ENCODE peak calls at places on chromosomes 2 and 18, in seven cellular contexts. Y is CD8-positive, alpha-beta T cell; C is Peyer's patch; M is neuronal stem cell; J is heart left ventricle; I is AG04450; B is left ventricle myocardium inferior. H is an unnamed sample.

GRCh38 chr2:223954401-223954800 is 2.9 kb upstream of the MRPL44 start:
- DNase-seq in Y (no peak), C (no peak), M (no peak), J (no peak), I (peak), B (no peak), H (peak)

GRCh38 chr18:6044773-6045172 is 149.5 kb upstream of the TMEM200C start:
- DNase-seq in Y (no peak), C (no peak), M (no peak), J (no peak), I (no peak), B (no peak), H (no peak)

GRCh38 chr2:232871418-232871834 is 1.4 kb downstream of the SNORC start:
- DNase-seq in Y (no peak), C (no peak), M (no peak), J (no peak), I (no peak), B (no peak), H (no peak)

GRCh38 chr2:119248311-119248710 is 24.7 kb downstream of the STEAP3 start:
- DNase-seq in Y (no peak), C (no peak), M (no peak), J (no peak), I (peak), B (no peak), H (peak)

GRCh38 chr18:11366410-11366809 is 217.0 kb upstream of the PIEZO2 start:
- DNase-seq in Y (no peak), C (no peak), M (no peak), J (peak), I (no peak), B (no peak), H (peak)

GRCh38 chr2:115874427-115874826 is 1432.0 kb downstream of the DPP10 start:
- DNase-seq in Y (no peak), C (no peak), M (no peak), J (no peak), I (no peak), B (no peak), H (no peak)

GRCh38 chr18:28984731-28985130 is 807.8 kb upstream of the CDH2 start:
- DNase-seq in Y (no peak), C (no peak), M (no peak), J (no peak), I (no peak), B (no peak), H (peak)

GRCh38 chr2:239204876-239205468 is 195.8 kb downstream of the HDAC4 start:
- DNase-seq in Y (no peak), C (no peak), M (no peak), J (no peak), I (no peak), B (no peak), H (no peak)

GRCh38 chr2:51243892-51244570 is 212.1 kb upstream of the NRXN1 start:
- DNase-seq in Y (no peak), C (no peak), M (no peak), J (no peak), I (no peak), B (no peak), H (no peak)

GRCh38 chr2:208046686-208047085 is 21.4 kb upstream of the PLEKHM3 start:
- DNase-seq in Y (no peak), C (no peak), M (no peak), J (no peak), I (no peak), B (no peak), H (no peak)

GRCh38 chr2:15840173-15840572 is 100.2 kb upstream of the MYCN start:
- DNase-seq in Y (no peak), C (no peak), M (no peak), J (no peak), I (no peak), B (no peak), H (no peak)

GRCh38 chr2:241099246-241099645 is 2.8 kb downstream of the MTERF4 start:
- DNase-seq in Y (no peak), C (no peak), M (no peak), J (no peak), I (no peak), B (no peak), H (no peak)
- H3K4me3 ChIP-seq in Y (no peak), C (no peak), M (no peak), J (no peak), I (no peak), B (no peak), H (no peak)

DNA sequence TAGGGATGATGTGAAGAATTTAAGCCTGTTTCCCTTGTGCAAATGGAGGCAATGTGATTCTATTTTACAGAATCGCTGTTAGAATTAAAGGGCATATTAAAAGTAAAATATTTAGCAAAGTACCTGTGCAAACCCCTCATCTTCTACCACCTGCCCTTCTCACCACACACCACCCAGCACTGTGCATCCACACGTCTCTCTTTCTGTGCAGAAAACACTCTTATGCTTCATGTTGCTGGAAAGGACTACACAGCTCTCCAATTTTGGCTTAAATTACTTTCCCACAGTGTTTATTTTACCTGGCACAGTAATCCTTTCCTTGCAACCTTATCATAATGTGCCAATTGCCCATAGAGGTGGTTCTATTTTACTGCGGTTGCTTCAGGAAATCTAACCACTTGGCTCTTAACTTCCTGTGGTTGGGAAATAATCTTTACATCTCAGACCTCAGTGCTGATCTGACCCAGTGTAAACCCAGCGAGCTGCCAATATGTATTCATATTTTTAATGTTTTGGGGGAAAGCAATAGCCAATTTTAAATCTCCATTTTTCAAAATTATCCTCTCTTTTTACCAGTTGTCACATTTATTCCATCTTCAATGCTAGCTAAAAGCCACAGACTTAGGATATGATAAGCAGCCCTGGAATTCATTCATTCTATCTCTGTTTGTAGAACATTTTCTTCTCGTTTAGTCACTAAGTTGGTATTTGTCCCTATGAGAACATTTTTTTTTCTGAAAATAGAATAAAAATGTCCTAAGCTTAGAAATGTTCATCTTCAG is 250.9 kb downstream of the DSEL start:
- DNase-seq in Y (no peak), C (no peak), M (no peak), J (no peak), I (no peak), B (no peak), H (peak)
- H3K4me3 ChIP-seq in Y (peak), C (no peak), M (no peak), J (no peak), I (no peak), B (no peak), H (no peak)

GRCh38 chr2:25204190-25204838 is 35.9 kb upstream of the POMC start:
- DNase-seq in Y (no peak), C (peak), M (no peak), J (no peak), I (no peak), B (no peak), H (no peak)
- H3K4me3 ChIP-seq in Y (no peak), C (peak), M (no peak), J (peak), I (no peak), B (peak), H (peak)

DNA sequence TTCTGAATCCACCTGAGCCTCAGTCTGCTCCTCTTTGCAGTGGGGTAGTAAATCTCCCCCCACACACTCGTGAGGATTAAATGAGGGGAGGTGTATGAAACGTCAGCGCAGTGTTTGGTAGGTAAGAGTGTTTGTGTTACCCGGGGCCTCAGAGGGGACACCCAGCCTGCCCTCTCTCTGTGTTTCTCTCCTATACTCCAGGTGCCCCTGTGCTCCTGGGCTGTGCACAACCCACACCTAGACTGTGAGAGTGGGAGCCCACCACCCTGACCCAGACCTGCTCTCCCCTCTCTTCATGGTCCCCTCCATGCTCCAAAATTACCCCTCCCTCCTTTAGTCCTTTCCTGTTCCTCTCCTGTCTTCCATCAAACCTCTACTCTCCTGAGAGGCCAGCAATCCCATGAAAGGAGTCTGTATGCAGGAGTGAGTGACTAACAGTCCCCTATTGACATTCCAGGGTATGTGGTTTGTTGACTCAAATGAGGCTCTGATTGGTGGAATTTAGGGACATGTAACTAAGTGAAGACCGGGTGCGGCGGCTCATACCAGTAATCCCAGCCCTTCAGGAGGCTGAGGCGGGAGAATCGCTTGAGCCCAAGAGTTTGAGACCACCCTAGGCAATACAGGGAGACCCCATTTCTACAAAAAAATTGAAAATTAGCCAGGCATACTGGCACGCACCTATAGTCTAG is 10.4 kb downstream of the CIB4 start:
- DNase-seq in Y (no peak), C (no peak), M (no peak), J (no peak), I (no peak), B (no peak), H (no peak)
- H3K4me3 ChIP-seq in Y (no peak), C (no peak), M (no peak), J (no peak), I (no peak), B (no peak), H (no peak)

GRCh38 chr2:26564121-26564520 is 77.0 kb downstream of the CIB4 start:
- DNase-seq in Y (no peak), C (no peak), M (no peak), J (no peak), I (no peak), B (no peak), H (no peak)

GRCh38 chr2:26563686-26564085 is 77.5 kb downstream of the CIB4 start:
- DNase-seq in Y (no peak), C (no peak), M (no peak), J (no peak), I (no peak), B (no peak), H (no peak)

GRCh38 chr2:26561918-26562810 is 79.0 kb downstream of the CIB4 start:
- DNase-seq in Y (no peak), C (no peak), M (no peak), J (peak), I (no peak), B (peak), H (no peak)

GRCh38 chr2:26561376-26561775 is 79.8 kb downstream of the CIB4 start:
- DNase-seq in Y (no peak), C (no peak), M (no peak), J (no peak), I (no peak), B (no peak), H (no peak)

DNA sequence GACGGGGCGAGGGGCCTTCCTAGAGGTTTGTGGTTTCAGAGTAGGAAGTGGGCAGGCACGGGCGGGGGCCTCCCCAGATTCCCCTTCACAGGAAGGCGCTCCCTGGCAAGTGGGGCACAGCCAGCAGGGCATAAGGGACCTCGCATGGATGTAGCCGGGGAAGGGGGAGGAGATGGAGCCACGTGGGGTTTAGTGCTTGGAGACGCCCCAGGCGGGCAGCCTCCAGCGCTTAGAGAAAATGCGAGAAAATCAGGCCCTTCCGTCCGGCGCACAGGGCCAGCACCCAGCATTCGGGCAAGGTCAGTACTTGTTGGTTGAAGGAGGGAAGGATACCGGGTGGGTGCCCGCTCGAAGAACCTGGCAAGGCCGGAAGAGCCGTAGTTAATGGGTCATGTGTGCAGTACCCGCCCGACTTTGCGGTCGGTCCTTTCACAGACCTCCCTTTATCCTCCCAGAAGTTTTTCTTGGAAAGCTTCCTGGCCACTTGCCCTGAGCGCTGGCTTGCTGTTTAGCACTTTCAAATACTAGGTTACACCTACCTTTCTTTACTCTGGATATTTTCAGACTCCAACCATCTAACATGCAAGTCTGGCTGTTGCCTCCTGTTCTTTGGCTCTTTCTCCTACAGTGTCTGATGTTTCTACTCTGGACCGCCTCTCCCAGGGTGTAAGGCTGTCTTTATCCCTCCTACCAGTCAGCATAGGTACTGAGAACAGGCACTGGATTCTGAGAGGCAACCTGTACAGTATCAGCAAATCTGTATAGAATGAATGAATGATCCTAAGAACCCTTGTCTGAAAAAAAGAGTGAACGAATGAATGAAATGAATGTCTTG is 78.1 kb downstream of the CIB4 start:
- DNase-seq in Y (no peak), C (no peak), M (no peak), J (no peak), I (no peak), B (no peak), H (no peak)
- H3K4me3 ChIP-seq in Y (peak), C (no peak), M (no peak), J (peak), I (no peak), B (peak), H (no peak)

GRCh38 chr2:143908843-143909242 is 611.1 kb downstream of the ZEB2 start:
- DNase-seq in Y (no peak), C (no peak), M (no peak), J (no peak), I (no peak), B (no peak), H (no peak)

GRCh38 chr2:143907801-143908200 is 612.1 kb downstream of the ZEB2 start:
- DNase-seq in Y (no peak), C (no peak), M (no peak), J (no peak), I (no peak), B (no peak), H (no peak)

GRCh38 chr2:143909577-143909976 is 610.3 kb downstream of the ZEB2 start:
- DNase-seq in Y (no peak), C (no peak), M (no peak), J (no peak), I (no peak), B (no peak), H (no peak)

GRCh38 chr2:143905587-143905986 is 614.3 kb downstream of the ZEB2 start:
- DNase-seq in Y (no peak), C (no peak), M (no peak), J (no peak), I (no peak), B (no peak), H (no peak)

GRCh38 chr2:143906850-143907249 is 613.1 kb downstream of the ZEB2 start:
- DNase-seq in Y (no peak), C (no peak), M (no peak), J (no peak), I (no peak), B (no peak), H (no peak)
- H3K4me3 ChIP-seq in Y (no peak), C (no peak), M (no peak), J (no peak), I (no peak), B (no peak), H (no peak)